ENCODE peak calls at places on chromosomes 11 and 22, in ten cellular contexts. K, U, I, C, Q, Y, P, F, E and R are unnamed samples.

GRCh38 chr11:28826807-28827206 is 718.6 kb downstream of the METTL15 start:
- DNase-seq in F (no peak), Y (no peak), U (no peak), E (no peak), K (no peak), I (no peak), P (no peak), Q (no peak), C (no peak), R (no peak)

GRCh38 chr11:17786824-17787525 is 52.4 kb downstream of the KCNC1 start:
- DNase-seq in I (no peak), E (no peak), F (no peak), Q (peak), U (no peak), P (peak), C (peak), K (no peak), Y (no peak), R (peak)

GRCh38 chr11:20369816-20370215 is 6.3 kb downstream of the HTATIP2 start:
- DNase-seq in F (peak), E (no peak), P (peak), Y (no peak), I (no peak), U (no peak), K (no peak), Q (no peak), C (no peak), R (no peak)

GRCh38 chr11:80487952-80488351 is 1047.1 kb upstream of the TENM4 start:
- DNase-seq in K (no peak), Q (no peak), U (no peak), I (no peak), Y (no peak), E (no peak), F (no peak), P (no peak), C (no peak), R (no peak)

GRCh38 chr11:68122936-68123539 is 1.9 kb upstream of the CHKA start:
- DNase-seq in U (no peak), K (no peak), P (peak), I (no peak), E (no peak), C (no peak), Q (no peak), F (no peak), Y (no peak), R (no peak)

GRCh38 chr11:69910519-69911309 is 91.5 kb upstream of the FGF3 start:
- DNase-seq in K (no peak), P (no peak), Q (no peak), Y (no peak), C (no peak), I (peak), F (peak), E (no peak), U (peak), R (no peak)

GRCh38 chr11:25441432-25441831 is 890.5 kb upstream of the ANO3 start:
- DNase-seq in K (no peak), I (no peak), Q (no peak), Y (no peak), C (no peak), U (no peak), P (no peak), E (no peak), F (no peak), R (no peak)

GRCh38 chr11:71251159-71251721 is 1.1 kb downstream of the SHANK2 start:
- DNase-seq in E (no peak), I (peak), P (no peak), F (no peak), Q (no peak), U (no peak), Y (no peak), C (no peak), K (no peak), R (no peak)

GRCh38 chr11:128458316-128458715 is 129.0 kb downstream of the ETS1 start:
- DNase-seq in I (no peak), C (no peak), Y (no peak), P (peak), K (no peak), E (no peak), Q (no peak), U (no peak), F (no peak), R (peak)

GRCh38 chr22:21628386-21629261 is 1.2 kb downstream of the YDJC start:
- DNase-seq in Y (no peak), P (no peak), C (no peak), K (no peak), I (peak), U (peak), Q (no peak), F (no peak), E (no peak), R (no peak)

GRCh38 chr22:46618667-46619066 is 1.5 kb upstream of the GRAMD4 start:
- DNase-seq in C (no peak), K (no peak), Q (no peak), P (no peak), Y (no peak), F (no peak), E (no peak), I (no peak), U (peak), R (no peak)

GRCh38 chr11:123062892-123063395 is 1.0 kb upstream of the HSPA8 start:
- DNase-seq in Q (no peak), F (no peak), E (no peak), U (no peak), I (no peak), C (no peak), Y (no peak), K (no peak), P (no peak), R (no peak)

GRCh38 chr22:44389926-44390925 is 77.5 kb upstream of the SHISAL1 start:
- DNase-seq in Q (no peak), I (peak), U (peak), Y (no peak), F (peak), P (no peak), K (no peak), E (no peak), C (no peak), R (no peak)

GRCh38 chr11:14015711-14016110 is 53.2 kb downstream of the SPON1 start:
- DNase-seq in I (no peak), Y (peak), F (no peak), U (no peak), E (no peak), K (no peak), P (peak), Q (no peak), C (peak), R (peak)

GRCh38 chr22:37165066-37165465 is 15.3 kb upstream of the IL2RB start:
- DNase-seq in C (no peak), U (peak), E (no peak), F (peak), P (no peak), Y (no peak), K (no peak), I (peak), Q (no peak), R (no peak)

GRCh38 chr22:44026630-44027511 is 2.8 kb downstream of the PARVB start:
- DNase-seq in P (peak), C (no peak), K (peak), E (no peak), I (peak), U (peak), Y (no peak), Q (no peak), F (no peak), R (peak)

GRCh38 chr11:134436781-134437180 is 24.7 kb upstream of the B3GAT1 start:
- DNase-seq in F (no peak), K (no peak), Q (no peak), Y (no peak), I (no peak), P (no peak), E (no peak), C (no peak), U (no peak), R (no peak)

GRCh38 chr11:76380161-76380976 is 563 bp downstream of the THAP12 start:
- DNase-seq in E (no peak), U (peak), P (peak), K (peak), C (peak), I (no peak), Q (no peak), F (no peak), Y (no peak), R (no peak)